ENCODE peak calls at places on chromosome 22, in four cellular contexts. G, L, F and M are unnamed samples.

GRCh38 chr22:25357056-25357455 is 137.6 kb downstream of the CRYBB2 start:
- DNase-seq in F (no peak), G (no peak), L (no peak), M (no peak)

GRCh38 chr22:32475428-32476010 is 908 bp downstream of the FBXO7 start:
- DNase-seq in G (no peak), F (no peak), L (peak; percentile 52), M (no peak)

GRCh38 chr22:47039356-47039755 is 276.9 kb downstream of the TBC1D22A start:
- DNase-seq in G (no peak), F (no peak), L (no peak), M (no peak)

GRCh38 chr22:29369460-29369859 is 18.9 kb downstream of the AP1B1 start:
- DNase-seq in F (no peak), L (peak; percentile 70), G (peak; percentile 42), M (no peak)

GRCh38 chr22:29951675-29952413 is 68.9 kb downstream of the MTMR3 start:
- DNase-seq in F (no peak), L (no peak), G (no peak), M (no peak)

GRCh38 chr22:43077121-43077877 is 11.9 kb downstream of the TTLL1 start:
- DNase-seq in F (no peak), G (no peak), L (peak; percentile 28), M (no peak)

GRCh38 chr22:43129426-43130425 is 13.5 kb downstream of the MCAT start:
- DNase-seq in F (no peak), G (no peak), L (no peak), M (no peak)

GRCh38 chr22:40524392-40525249 is 111.9 kb downstream of the MRTFA start:
- DNase-seq in G (no peak), F (no peak), L (peak; percentile 76), M (no peak)

GRCh38 chr22:46247443-46247975 is 2.6 kb downstream of the CDPF1 start:
- DNase-seq in F (no peak), L (no peak), G (no peak), M (no peak)

GRCh38 chr22:30921108-30921507 is 47.5 kb downstream of the MORC2 start:
- DNase-seq in L (no peak), F (no peak), G (no peak), M (no peak)

GRCh38 chr22:27331526-27332281 is 469.9 kb downstream of the MN1 start:
- DNase-seq in G (peak; percentile 70), L (peak; percentile 88), F (no peak), M (no peak)

GRCh38 chr22:46073683-46074504 is 76.4 kb upstream of the PPARA start:
- DNase-seq in L (peak; percentile 50), F (no peak), G (peak; percentile 8), M (no peak)

GRCh38 chr22:32987081-32987631 is 71.0 kb downstream of the SYN3 start:
- DNase-seq in G (peak; percentile 62), L (no peak), F (no peak), M (peak; percentile 74)

GRCh38 chr22:24324137-24324536 is 53.5 kb downstream of the SPECC1L start:
- DNase-seq in G (no peak), L (no peak), F (no peak), M (no peak)

GRCh38 chr22:31286360-31287255 is 5.7 kb downstream of the PIK3IP1 start:
- DNase-seq in L (no peak), F (no peak), G (no peak), M (no peak)

GRCh38 chr22:38955926-38956325 is 1.5 kb upstream of the APOBEC3A start:
- DNase-seq in F (no peak), G (no peak), L (no peak), M (no peak)

GRCh38 chr22:31133911-31134310 is 6.4 kb downstream of the PLA2G3 start:
- DNase-seq in F (no peak), G (no peak), L (no peak), M (no peak)

GRCh38 chr22:36067237-36067558 is 38.6 kb upstream of the RBFOX2 start:
- DNase-seq in F (no peak), L (no peak), G (no peak), M (no peak)

GRCh38 chr22:46462726-46463371 is 74.6 kb downstream of the CELSR1 start:
- DNase-seq in F (no peak), L (no peak), G (no peak), M (peak; percentile 75)

GRCh38 chr22:36104435-36104834 is 56.1 kb downstream of the APOL3 start:
- DNase-seq in L (no peak), G (peak; percentile 45), F (no peak), M (no peak)

GRCh38 chr22:29457730-29458129 is 19.3 kb downstream of the RFPL1 start:
- DNase-seq in L (peak; percentile 43), G (peak; percentile 67), F (no peak), M (no peak)

GRCh38 chr22:40215266-40215665 is 37.5 kb downstream of the TNRC6B start:
- DNase-seq in F (no peak), L (peak; percentile 15), G (no peak), M (no peak)

GRCh38 chr22:28795071-28795693 is 5.2 kb downstream of the XBP1 start:
- DNase-seq in F (no peak), G (no peak), L (no peak), M (no peak)

GRCh38 chr22:21102659-21103267 is 57.0 kb downstream of the LRRC74B start:
- DNase-seq in L (peak; percentile 56), F (no peak), G (peak; percentile 95), M (peak; percentile 9)

GRCh38 chr22:22547692-22548348 is 11.2 kb downstream of the PRAME start:
- DNase-seq in L (no peak), F (no peak), G (no peak), M (no peak)

GRCh38 chr22:47112994-47113879 is 350.8 kb downstream of the TBC1D22A start:
- DNase-seq in L (no peak), G (no peak), F (no peak), M (no peak)

GRCh38 chr22:47659467-47660302 is 897.2 kb downstream of the TBC1D22A start:
- DNase-seq in G (no peak), L (no peak), F (no peak), M (no peak)

GRCh38 chr22:38291201-38291777 is 18.5 kb upstream of the TMEM184B start:
- DNase-seq in L (no peak), G (no peak), F (no peak), M (no peak)

GRCh38 chr22:34804588-34804987 is 261.4 kb upstream of the ISX start:
- DNase-seq in G (peak; percentile 33), F (no peak), L (no peak), M (no peak)

DNA sequence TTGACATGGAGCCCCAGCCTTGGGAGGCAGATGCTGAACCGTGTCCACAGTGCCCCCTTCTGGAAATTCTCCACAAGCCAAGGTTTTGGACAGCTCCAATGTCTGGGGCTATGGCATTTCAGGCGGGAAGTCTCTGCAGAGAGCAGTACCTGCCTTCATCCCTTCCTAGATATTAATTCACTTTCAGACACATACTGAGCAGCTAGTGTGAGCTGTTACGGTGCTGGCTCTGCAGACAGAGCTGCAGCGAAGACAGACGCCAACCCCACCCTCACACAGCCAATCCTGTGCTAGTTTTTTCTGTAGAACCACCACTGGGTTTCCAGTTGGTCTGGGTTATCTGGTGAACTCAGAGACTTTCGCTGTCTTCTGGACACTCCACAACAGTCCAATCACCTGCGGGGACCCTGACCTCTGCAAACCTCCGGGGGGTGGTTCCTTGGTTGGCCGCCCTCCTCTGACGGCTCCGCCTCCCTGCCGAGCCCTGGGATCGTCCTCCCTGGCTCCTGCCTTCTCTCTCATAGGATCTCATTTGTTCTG is 9.1 kb downstream of the LMF2 start:
- DNase-seq in L (peak; percentile 70), G (peak; percentile 85), F (peak; percentile 15), M (no peak)
- TF ChIP-seq CTCF in L (peak; percentile 85), G (peak; percentile 33), F (peak; percentile 68), M (peak; percentile 78)

DNA sequence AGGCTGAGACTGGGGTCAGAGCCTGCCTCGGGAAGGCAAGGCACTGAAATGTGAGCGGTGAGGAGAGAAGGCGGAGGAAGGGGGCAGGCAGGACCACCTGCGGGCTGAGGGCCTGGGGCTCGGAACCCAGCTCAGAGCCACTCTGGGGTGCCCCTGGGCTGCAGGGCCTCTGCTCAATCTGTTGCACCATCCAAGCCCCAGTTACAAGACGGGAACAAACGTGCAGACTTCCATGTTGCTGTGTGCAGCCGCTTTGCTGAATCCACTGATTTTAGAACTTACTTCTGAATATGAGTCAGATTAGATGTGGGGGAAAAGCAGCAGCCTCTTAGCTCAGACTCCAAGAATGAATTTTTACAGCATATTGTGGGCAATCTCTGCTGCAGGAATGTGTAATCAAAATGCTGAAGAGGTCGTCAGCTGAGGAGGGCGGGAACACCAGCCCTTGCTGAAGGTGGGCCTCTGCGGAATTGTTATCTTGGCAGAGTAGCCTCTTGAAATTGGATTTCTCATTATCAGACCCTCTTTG is 21.6 kb downstream of the PARVG start:
- DNase-seq in F (peak; percentile 70), L (peak; percentile 72), G (no peak), M (no peak)
- TF ChIP-seq CTCF in F (no peak), L (no peak), G (no peak), M (no peak)

GRCh38 chr22:41762980-41763779 is 37.3 kb upstream of the CCDC134 start:
- DNase-seq in L (peak; percentile 22), G (peak; percentile 91), F (no peak), M (no peak)
- TF ChIP-seq CTCF in L (peak; percentile 30), G (peak; percentile 69), F (peak; percentile 41), M (peak; percentile 38)

GRCh38 chr22:19875531-19876313 is 21.0 kb upstream of the GNB1L start:
- DNase-seq in G (peak; percentile 7), L (peak; percentile 56), F (no peak), M (no peak)
- TF ChIP-seq CTCF in G (no peak), L (no peak), F (no peak), M (no peak)

DNA sequence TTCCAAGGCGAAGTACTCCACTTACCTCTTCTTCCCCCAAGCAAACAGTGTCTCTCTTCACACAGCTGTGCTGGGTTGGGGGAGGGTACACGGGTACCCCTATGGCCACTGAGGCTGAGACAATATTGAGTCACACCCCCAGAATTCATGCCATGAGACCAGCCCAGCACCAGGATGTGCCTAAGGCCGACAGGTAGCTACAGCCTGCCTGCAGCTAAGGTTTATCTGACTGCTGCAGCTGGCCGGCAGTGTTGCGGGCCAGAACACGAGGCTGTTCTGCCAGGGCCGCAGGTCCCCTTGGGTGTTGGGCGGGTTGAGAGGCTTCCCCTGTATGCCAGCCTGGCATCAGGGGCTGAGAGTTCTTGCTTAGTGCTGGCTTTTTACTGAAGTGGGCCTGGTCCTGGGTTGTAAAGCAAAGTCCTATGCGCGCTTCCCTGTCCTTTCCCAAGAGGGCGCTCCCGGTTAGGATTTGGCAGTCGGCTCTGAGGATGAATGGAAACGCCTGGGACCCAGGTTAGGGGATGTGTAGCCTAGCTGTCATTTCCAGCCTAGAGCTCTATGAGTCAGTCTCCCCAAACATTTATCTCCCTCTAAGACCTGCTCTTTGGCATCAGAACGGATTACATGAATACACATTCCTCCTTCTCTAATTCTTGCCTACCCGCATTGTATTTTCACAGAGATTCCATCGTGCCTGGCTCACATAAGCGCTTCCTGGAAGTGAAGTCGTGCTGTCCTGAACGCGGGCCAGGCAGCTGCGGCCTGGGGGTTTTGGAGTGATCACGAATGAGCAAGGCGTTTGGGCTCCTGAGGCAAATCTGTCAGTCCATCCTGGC is 7.1 kb downstream of the USP18 start:
- DNase-seq in L (peak; percentile 81), G (peak; percentile 90), F (peak; percentile 99), M (peak; percentile 60)
- TF ChIP-seq CTCF in L (peak; percentile 88), G (peak; percentile 69), F (peak; percentile 95), M (peak; percentile 87)

GRCh38 chr22:19640306-19640705 is 74.0 kb upstream of the SEPTIN5 start:
- DNase-seq in L (no peak), F (no peak), G (no peak), M (no peak)

GRCh38 chr22:19643448-19644313 is 70.6 kb upstream of the SEPTIN5 start:
- DNase-seq in L (no peak), G (no peak), F (no peak), M (no peak)

GRCh38 chr22:19641983-19642451 is 72.3 kb upstream of the SEPTIN5 start:
- DNase-seq in F (no peak), G (no peak), L (no peak), M (no peak)

GRCh38 chr22:19639610-19640135 is 74.6 kb upstream of the SEPTIN5 start:
- DNase-seq in F (no peak), L (no peak), G (no peak), M (no peak)

GRCh38 chr22:19641254-19641982 is 72.9 kb upstream of the SEPTIN5 start:
- DNase-seq in L (no peak), F (no peak), G (peak; percentile 85), M (no peak)
- TF ChIP-seq CTCF in L (peak; percentile 50), F (peak; percentile 49), G (peak; percentile 69), M (peak; percentile 35)